ENCODE peak calls at places on chromosomes 3 and 15, in nine cellular contexts. R, I, K, P, Y, W, Q, X and O are unnamed samples.

GRCh38 chr3:194938845-194939531 is 253.3 kb downstream of the FAM43A start:
- DNase-seq in R (no peak), I (no peak), K (no peak), P (no peak), Y (no peak), W (no peak), Q (no peak), X (no peak), O (no peak)

GRCh38 chr3:45333549-45333948 is 54.8 kb upstream of the LARS2 start:
- DNase-seq in R (no peak), I (no peak), K (no peak), P (no peak), Y (no peak), W (no peak), Q (no peak), X (no peak), O (no peak)

GRCh38 chr3:188152660-188153497 is 1.1 kb upstream of the LPP start:
- DNase-seq in R (peak), I (peak), K (peak), P (peak), Y (peak), W (no peak), Q (peak), X (peak), O (no peak)

GRCh38 chr3:63523100-63523499 is 129.4 kb upstream of the SNTN start:
- DNase-seq in R (no peak), I (no peak), K (no peak), P (no peak), Y (no peak), W (peak), Q (no peak), X (peak), O (no peak)

GRCh38 chr3:42742688-42743087 is 30.4 kb downstream of the CCDC13 start:
- DNase-seq in R (peak), I (no peak), K (no peak), P (no peak), Y (no peak), W (no peak), Q (no peak), X (no peak), O (no peak)

GRCh38 chr3:112017081-112017480 is 17.5 kb upstream of the TMPRSS7 start:
- DNase-seq in R (no peak), I (no peak), K (no peak), P (no peak), Y (no peak), W (no peak), Q (no peak), X (no peak), O (no peak)

GRCh38 chr3:48562367-48563095 is 1.1 kb downstream of the UCN2 start:
- DNase-seq in R (no peak), I (no peak), K (no peak), P (no peak), Y (no peak), W (no peak), Q (no peak), X (no peak), O (no peak)

GRCh38 chr3:111473550-111473949 is 68.4 kb upstream of the CD96 start:
- DNase-seq in R (no peak), I (no peak), K (no peak), P (no peak), Y (no peak), W (peak), Q (no peak), X (peak), O (no peak)

GRCh38 chr3:173911446-173911845 is 513.9 kb downstream of the NLGN1 start:
- DNase-seq in R (no peak), I (no peak), K (no peak), P (no peak), Y (no peak), W (no peak), Q (no peak), X (peak), O (no peak)

GRCh38 chr15:41946970-41947369 is 25.4 kb downstream of the EHD4 start:
- DNase-seq in R (no peak), I (no peak), K (no peak), P (no peak), Y (no peak), W (no peak), Q (no peak), X (no peak), O (no peak)

GRCh38 chr15:82778755-82779154 is 27.1 kb downstream of the FSD2 start:
- DNase-seq in R (no peak), I (no peak), K (no peak), P (no peak), Y (no peak), W (no peak), Q (no peak), X (no peak), O (no peak)

DNA sequence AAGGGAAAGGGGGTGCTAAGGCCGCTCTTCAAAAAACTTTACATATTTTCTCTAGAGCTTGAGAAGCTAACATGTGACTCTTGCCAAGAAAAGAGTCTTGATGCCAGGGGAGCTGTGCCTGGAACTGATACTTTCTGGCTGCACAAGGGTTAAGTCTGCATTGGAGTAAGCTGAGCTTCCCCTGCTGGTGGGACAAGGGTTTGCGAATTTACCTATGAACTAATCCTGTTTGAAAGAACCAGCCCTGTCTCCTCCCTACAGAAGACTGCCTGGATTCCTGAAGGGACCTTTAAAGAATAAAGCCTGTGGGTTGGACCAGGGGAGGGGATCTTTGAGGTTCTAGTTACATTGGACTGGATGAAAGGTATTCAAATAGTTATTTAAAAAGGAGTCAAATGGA is 58.3 kb upstream of the EPHA3 start:
- DNase-seq in R (no peak), I (peak), K (no peak), P (no peak), Y (no peak), W (no peak), Q (no peak), X (peak), O (no peak)
- TF ChIP-seq CTCF in R (peak), I (no peak), K (peak), P (no peak), Y (no peak), W (no peak), Q (no peak), X (peak), O (no peak)

GRCh38 chr15:70355275-70355795 is 257.6 kb upstream of the TLE3 start:
- DNase-seq in R (no peak), I (no peak), K (no peak), P (no peak), Y (no peak), W (no peak), Q (no peak), X (no peak), O (no peak)
- TF ChIP-seq CTCF in R (peak), I (no peak), K (no peak), P (no peak), Y (no peak), W (no peak), Q (no peak), X (peak), O (peak)

DNA sequence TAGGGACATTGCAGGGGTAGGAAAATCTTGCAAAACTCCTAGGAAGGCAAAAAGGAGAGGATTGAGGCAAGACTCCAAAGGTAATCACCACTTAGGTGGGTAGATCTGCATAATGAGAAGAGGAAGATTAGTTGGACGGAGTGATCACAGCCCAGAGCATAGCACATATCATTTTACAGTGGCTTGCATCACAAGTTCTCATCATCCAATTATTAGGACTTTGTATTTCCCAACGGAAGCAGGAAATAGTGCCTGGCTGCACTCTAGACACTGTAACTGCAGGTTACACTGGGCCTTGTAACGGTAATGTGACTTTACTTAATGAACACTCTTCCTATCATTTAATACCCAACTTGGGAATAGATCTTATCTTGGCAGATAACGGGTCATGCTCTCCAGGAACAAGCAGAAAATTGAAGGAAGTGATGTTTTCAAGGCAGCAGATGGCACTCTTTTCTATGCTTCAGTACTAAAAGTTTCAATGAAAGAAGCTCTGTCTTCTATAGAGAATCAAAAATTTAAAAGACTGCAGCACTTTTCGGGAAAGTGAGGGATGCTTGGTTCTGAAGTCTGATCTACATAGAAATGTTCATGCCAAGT is 101.9 kb upstream of the KCNMB2 start:
- DNase-seq in R (no peak), I (no peak), K (no peak), P (no peak), Y (no peak), W (no peak), Q (no peak), X (peak), O (no peak)
- TF ChIP-seq CTCF in R (peak), I (no peak), K (peak), P (no peak), Y (no peak), W (peak), Q (no peak), X (peak), O (peak)

DNA sequence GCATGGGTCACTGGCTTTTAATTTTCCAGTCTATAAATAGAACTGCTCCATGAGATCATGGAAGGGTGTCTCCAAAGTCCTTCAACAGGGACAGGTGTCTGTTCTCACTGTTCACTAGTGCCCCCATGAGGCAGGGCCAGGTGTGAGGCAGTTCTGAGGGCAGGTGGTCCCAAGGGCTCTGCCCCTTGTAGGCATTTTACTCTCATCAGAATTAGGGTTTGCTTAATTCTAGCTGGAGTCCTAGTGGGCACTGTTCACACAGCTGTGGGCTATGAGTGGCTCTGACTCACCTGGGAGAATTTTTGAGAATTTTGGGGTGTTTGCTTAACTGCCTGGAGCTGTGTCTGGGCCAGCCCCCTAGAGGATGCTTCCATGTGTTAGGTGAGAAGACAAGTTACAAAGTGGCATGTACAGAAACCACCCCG is 248.0 kb upstream of the LYSMD4 start:
- DNase-seq in R (no peak), I (no peak), K (no peak), P (no peak), Y (no peak), W (no peak), Q (no peak), X (peak), O (no peak)
- TF ChIP-seq CTCF in R (no peak), I (no peak), K (no peak), P (no peak), Y (no peak), W (peak), Q (no peak), X (peak), O (peak)

DNA sequence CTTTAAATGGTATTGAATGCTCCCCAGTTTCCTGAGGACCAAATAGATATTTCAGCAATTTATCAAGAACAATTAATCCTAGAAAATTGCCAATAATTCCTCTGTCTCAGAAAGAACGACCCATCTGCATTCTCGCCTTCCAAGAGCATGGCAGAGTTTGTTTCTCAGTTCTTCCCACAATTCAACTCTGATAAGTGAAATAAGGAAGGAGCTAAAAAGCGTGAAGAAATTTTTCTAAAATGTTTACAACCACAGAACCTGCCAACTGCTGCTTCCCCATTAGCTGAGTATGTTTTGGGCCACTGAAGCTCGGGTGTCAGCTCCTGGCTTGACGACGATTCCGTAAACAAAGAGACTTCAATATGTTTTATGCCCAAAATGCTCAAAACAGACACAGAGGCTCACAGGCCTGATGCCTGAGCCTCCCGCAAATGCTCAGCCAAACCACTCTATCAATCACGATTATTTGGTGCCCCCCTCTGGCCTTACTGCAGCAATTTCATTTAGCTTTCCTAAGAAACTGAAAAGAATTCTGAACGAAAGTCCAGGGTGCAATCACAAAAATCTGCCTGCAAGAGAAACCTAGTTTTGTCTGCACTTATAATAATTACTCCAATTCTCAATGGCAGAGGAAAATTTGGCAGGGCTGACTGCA is 259.2 kb upstream of the CCDC54 start:
- DNase-seq in R (no peak), I (peak), K (peak), P (no peak), Y (peak), W (peak), Q (peak), X (peak), O (no peak)
- TF ChIP-seq CTCF in R (peak), I (peak), K (peak), P (no peak), Y (no peak), W (peak), Q (peak), X (peak), O (peak)

DNA sequence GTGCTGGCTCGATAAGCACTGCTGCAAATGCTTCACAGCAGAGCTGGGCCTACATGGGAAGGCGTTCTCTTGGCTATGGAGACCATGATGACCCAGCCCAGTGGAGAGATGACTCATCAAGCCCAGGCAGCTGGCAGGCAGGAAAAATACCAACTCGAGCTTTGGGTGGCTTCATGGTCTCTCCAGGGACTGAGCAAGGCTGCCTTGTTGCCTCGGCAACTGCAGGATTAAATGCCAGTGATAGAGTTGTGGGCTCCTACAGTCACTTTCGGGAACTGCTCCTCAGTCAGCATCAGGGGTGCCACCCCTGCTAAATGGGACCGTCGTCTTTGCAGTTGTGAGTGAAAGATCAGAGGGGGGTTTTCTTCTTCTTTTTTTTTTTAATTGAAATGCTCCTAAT is 54.6 kb upstream of the MYZAP start:
- DNase-seq in R (no peak), I (no peak), K (peak), P (no peak), Y (no peak), W (peak), Q (no peak), X (peak), O (no peak)
- TF ChIP-seq CTCF in R (peak), I (no peak), K (no peak), P (no peak), Y (no peak), W (no peak), Q (no peak), X (no peak), O (no peak)

GRCh38 chr15:47719730-47720129 is 2.4 kb downstream of the SEMA6D start:
- DNase-seq in R (no peak), I (no peak), K (no peak), P (no peak), Y (no peak), W (no peak), Q (no peak), X (no peak), O (no peak)

GRCh38 chr15:47715402-47715801 is 1.9 kb upstream of the SEMA6D start:
- DNase-seq in R (no peak), I (no peak), K (no peak), P (no peak), Y (no peak), W (no peak), Q (no peak), X (no peak), O (no peak)

GRCh38 chr15:47715856-47716445 is 1.4 kb upstream of the SEMA6D start:
- DNase-seq in R (no peak), I (no peak), K (no peak), P (no peak), Y (peak), W (no peak), Q (no peak), X (no peak), O (no peak)

GRCh38 chr15:47718474-47719440 is 1.5 kb downstream of the SEMA6D start:
- DNase-seq in R (no peak), I (no peak), K (no peak), P (no peak), Y (peak), W (no peak), Q (no peak), X (peak), O (no peak)

DNA sequence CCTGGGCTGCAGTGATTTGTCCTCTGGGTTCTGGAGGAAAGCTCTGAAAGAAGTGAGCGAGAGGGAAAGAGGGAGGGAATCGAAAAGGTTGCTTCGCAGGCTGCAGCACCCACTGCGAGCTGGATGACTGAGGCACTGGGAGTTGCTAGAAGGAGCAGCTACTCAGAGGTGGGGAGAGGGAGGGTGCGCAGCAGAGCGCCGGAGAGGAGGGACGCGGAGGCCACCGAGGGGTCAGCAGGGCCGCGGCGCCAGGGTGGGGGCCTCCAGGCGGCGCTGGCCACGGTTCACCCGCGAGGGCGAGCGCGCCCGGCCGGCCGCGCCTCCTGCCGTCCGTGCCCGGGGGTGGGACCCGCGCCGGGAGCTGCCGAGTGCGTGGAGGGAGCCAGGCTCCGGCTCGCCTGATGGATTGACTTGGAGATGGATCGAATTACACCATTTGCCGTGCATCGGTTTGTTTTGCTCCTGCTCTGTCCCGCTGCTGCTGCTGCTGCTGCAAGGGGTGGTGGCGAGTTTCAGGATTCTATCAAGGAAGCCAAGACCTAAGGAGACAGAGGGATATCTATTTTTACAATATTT is at the start of gene SEMA6D:
- DNase-seq in R (peak), I (peak), K (peak), P (no peak), Y (peak), W (no peak), Q (peak), X (peak), O (no peak)
- TF ChIP-seq CTCF in R (peak), I (no peak), K (no peak), P (no peak), Y (peak), W (no peak), Q (no peak), X (no peak), O (no peak)

GRCh38 chr15:64921711-64922110 is 10.0 kb downstream of the ANKDD1A start:
- DNase-seq in R (no peak), I (no peak), K (no peak), P (no peak), Y (no peak), W (no peak), Q (no peak), X (no peak), O (no peak)

GRCh38 chr15:64923546-64923945 is 11.8 kb downstream of the ANKDD1A start:
- DNase-seq in R (no peak), I (no peak), K (no peak), P (no peak), Y (no peak), W (no peak), Q (no peak), X (no peak), O (no peak)

GRCh38 chr15:64928626-64929220 is 17.0 kb downstream of the ANKDD1A start:
- DNase-seq in R (peak), I (no peak), K (no peak), P (no peak), Y (no peak), W (no peak), Q (no peak), X (no peak), O (no peak)

GRCh38 chr15:64926661-64927060 is 15.0 kb downstream of the ANKDD1A start:
- DNase-seq in R (no peak), I (no peak), K (no peak), P (no peak), Y (no peak), W (no peak), Q (no peak), X (no peak), O (no peak)

GRCh38 chr15:64925335-64926330 is 13.9 kb downstream of the ANKDD1A start:
- DNase-seq in R (no peak), I (no peak), K (no peak), P (no peak), Y (no peak), W (no peak), Q (no peak), X (no peak), O (no peak)
- TF ChIP-seq CTCF in R (no peak), I (no peak), K (no peak), P (no peak), Y (no peak), W (no peak), Q (no peak), X (no peak), O (no peak)